ENCODE peak calls at places on chromosomes 5 and 9, in four cellular contexts. I, N, P and M are unnamed samples.

GRCh38 chr5:1501372-1502045 is 22.3 kb downstream of the LPCAT1 start:
- DNase-seq in I (no peak), N (no peak), P (no peak), M (no peak)

GRCh38 chr5:173094012-173094661 is 38.0 kb downstream of the CREBRF start:
- DNase-seq in I (no peak), N (no peak), P (no peak), M (no peak)

GRCh38 chr9:131470581-131470991 is 32.1 kb upstream of the POMT1 start:
- DNase-seq in I (no peak), N (peak), P (no peak), M (no peak)

GRCh38 chr5:91486638-91487037 is 103.5 kb upstream of the ARRDC3 start:
- DNase-seq in I (no peak), N (no peak), P (no peak), M (no peak)

GRCh38 chr5:169836835-169837234 is 143.5 kb downstream of the INSYN2B start:
- DNase-seq in I (no peak), N (no peak), P (no peak), M (no peak)

GRCh38 chr5:73967347-73967746 is 341.4 kb downstream of the ARHGEF28 start:
- DNase-seq in I (no peak), N (no peak), P (no peak), M (no peak)

GRCh38 chr5:105907016-105907415 is 1763.7 kb downstream of the EFNA5 start:
- DNase-seq in I (no peak), N (no peak), P (no peak), M (no peak)

GRCh38 chr9:11319477-11320060 is 706.8 kb upstream of the PTPRD start:
- DNase-seq in I (no peak), N (no peak), P (peak), M (no peak)

GRCh38 chr5:40960027-40960426 is 50.7 kb downstream of the C7 start:
- DNase-seq in I (no peak), N (no peak), P (no peak), M (no peak)

GRCh38 chr5:174998131-174998730 is 273.8 kb downstream of the MSX2 start:
- DNase-seq in I (no peak), N (no peak), P (no peak), M (no peak)

GRCh38 chr9:83041771-83042170 is 21.2 kb downstream of the RASEF start:
- DNase-seq in I (no peak), N (no peak), P (no peak), M (no peak)

GRCh38 chr5:31770157-31770556 is 131.2 kb downstream of the PDZD2 start:
- DNase-seq in I (no peak), N (no peak), P (peak), M (no peak)

GRCh38 chr5:131008329-131008728 is 156.7 kb downstream of the HINT1 start:
- DNase-seq in I (no peak), N (no peak), P (no peak), M (no peak)
- H3K27ac ChIP-seq in I (no peak), N (no peak), P (no peak), M (no peak)

GRCh38 chr9:5592231-5592630 is 36.7 kb upstream of the RIC1 start:
- DNase-seq in I (no peak), N (no peak), P (no peak), M (no peak)

GRCh38 chr9:5586391-5586802 is 42.5 kb upstream of the RIC1 start:
- DNase-seq in I (no peak), N (no peak), P (no peak), M (no peak)

GRCh38 chr9:5592904-5593303 is 36.0 kb upstream of the RIC1 start:
- DNase-seq in I (no peak), N (no peak), P (no peak), M (no peak)

GRCh38 chr9:5582835-5583195 is 46.1 kb upstream of the RIC1 start:
- DNase-seq in I (no peak), N (no peak), P (no peak), M (peak)

DNA sequence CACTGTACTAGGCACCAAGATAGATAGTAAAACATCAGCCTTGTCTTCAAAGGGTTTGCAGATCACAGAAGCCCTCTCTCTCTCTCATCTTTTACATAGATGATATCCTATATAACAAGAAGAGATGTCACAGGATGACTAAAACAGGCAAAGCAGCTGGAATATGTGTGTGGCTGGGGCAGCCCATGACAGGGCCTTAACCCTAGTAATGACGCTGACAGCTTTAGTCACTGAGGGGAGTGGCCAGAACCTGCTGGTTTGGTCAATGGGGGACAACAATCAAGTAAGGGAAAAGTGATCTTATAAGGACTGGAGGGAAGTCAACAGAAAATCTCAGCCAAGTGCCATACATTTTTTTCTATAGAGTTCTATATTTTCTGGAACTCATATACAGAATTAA is 41.9 kb upstream of the RIC1 start:
- DNase-seq in I (no peak), N (no peak), P (no peak), M (no peak)
- H3K27ac ChIP-seq in I (no peak), N (no peak), P (no peak), M (no peak)

DNA sequence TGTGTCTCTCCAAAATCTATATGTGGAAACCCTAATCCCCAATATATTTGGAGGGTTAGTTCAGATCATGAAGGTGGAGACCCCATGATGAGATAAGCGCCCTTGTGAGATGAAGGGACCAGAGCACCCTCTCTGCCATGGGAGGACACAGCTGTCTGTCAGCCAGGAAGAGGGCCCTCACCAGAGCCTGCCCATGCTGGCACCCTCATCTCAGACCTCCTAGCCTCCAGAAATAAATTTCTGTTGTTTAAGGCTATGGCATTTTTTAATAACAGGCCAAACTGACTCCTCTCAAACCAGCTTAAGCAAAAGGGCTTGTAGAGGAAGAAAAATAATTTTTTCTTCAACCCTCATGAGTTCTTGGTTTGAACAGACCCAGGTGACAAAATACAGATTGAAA is 79.2 kb upstream of the MAMDC2 start:
- DNase-seq in I (no peak), N (no peak), P (no peak), M (no peak)
- H3K27ac ChIP-seq in I (no peak), N (no peak), P (no peak), M (no peak)

GRCh38 chr9:96006961-96007360 is 131.5 kb downstream of the ERCC6L2 start:
- DNase-seq in I (no peak), N (no peak), P (no peak), M (no peak)

GRCh38 chr9:96009690-96010477 is 134.4 kb downstream of the ERCC6L2 start:
- DNase-seq in I (no peak), N (no peak), P (no peak), M (no peak)

GRCh38 chr9:96008502-96009222 is 133.2 kb downstream of the ERCC6L2 start:
- DNase-seq in I (no peak), N (no peak), P (no peak), M (no peak)

GRCh38 chr9:96006296-96006890 is 130.9 kb downstream of the ERCC6L2 start:
- DNase-seq in I (no peak), N (no peak), P (no peak), M (no peak)

GRCh38 chr9:96009223-96009602 is 133.7 kb downstream of the ERCC6L2 start:
- DNase-seq in I (no peak), N (no peak), P (no peak), M (no peak)
- H3K27ac ChIP-seq in I (no peak), N (no peak), P (no peak), M (no peak)

GRCh38 chr5:181198106-181198685 is 6.8 kb downstream of the TRIM7 start:
- DNase-seq in I (no peak), N (no peak), P (no peak), M (no peak)

GRCh38 chr5:181200816-181201215 is 4.2 kb downstream of the TRIM7 start:
- DNase-seq in I (no peak), N (no peak), P (peak), M (no peak)

GRCh38 chr5:181197326-181197951 is 7.6 kb downstream of the TRIM7 start:
- DNase-seq in I (no peak), N (no peak), P (no peak), M (no peak)

GRCh38 chr5:181198905-181199519 is 6.0 kb downstream of the TRIM7 start:
- DNase-seq in I (no peak), N (no peak), P (no peak), M (no peak)

GRCh38 chr5:181199881-181200282 is 5.1 kb downstream of the TRIM7 start:
- DNase-seq in I (no peak), N (no peak), P (peak), M (no peak)
- H3K27ac ChIP-seq in I (no peak), N (no peak), P (no peak), M (no peak)

GRCh38 chr9:117929873-117930272 is 225.7 kb downstream of the TLR4 start:
- DNase-seq in I (no peak), N (no peak), P (no peak), M (no peak)

GRCh38 chr9:117927354-117927753 is 223.2 kb downstream of the TLR4 start:
- DNase-seq in I (no peak), N (no peak), P (peak), M (no peak)

GRCh38 chr9:117926031-117926655 is 221.9 kb downstream of the TLR4 start:
- DNase-seq in I (no peak), N (no peak), P (peak), M (no peak)
- H3K27ac ChIP-seq in I (no peak), N (no peak), P (no peak), M (no peak)

GRCh38 chr5:75331-76320 is 16.3 kb upstream of the PLEKHG4B start:
- DNase-seq in I (no peak), N (no peak), P (no peak), M (peak)
- H3K27ac ChIP-seq in I (no peak), N (no peak), P (no peak), M (no peak)

GRCh38 chr9:87798276-87798833 is 72.4 kb downstream of the CTSL start:
- DNase-seq in I (no peak), N (no peak), P (no peak), M (no peak)

GRCh38 chr9:87795178-87795577 is 69.3 kb downstream of the CTSL start:
- DNase-seq in I (no peak), N (no peak), P (no peak), M (no peak)

GRCh38 chr9:87799503-87799902 is 73.6 kb downstream of the CTSL start:
- DNase-seq in I (no peak), N (no peak), P (no peak), M (no peak)

GRCh38 chr9:87793292-87793691 is 67.4 kb downstream of the CTSL start:
- DNase-seq in I (no peak), N (no peak), P (no peak), M (no peak)

DNA sequence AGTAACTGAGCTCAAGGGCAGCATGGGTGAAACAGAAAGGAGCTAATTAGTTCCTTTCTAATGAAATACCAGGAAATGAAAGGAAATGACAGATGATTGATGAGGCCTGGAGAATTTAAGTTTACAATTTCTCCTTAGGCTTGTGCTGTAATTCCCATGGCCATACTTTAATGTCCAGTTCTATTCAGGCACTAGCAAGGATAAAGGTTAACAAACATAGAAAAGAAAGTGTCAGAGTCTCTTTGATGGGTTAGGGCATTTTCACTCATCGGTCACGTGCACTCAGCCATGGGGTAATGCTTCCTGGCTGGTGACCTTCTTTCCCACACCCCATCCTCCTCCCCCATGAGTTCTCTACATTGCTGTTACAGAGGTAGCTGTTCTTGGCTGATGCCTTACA is 70.3 kb downstream of the CTSL start:
- DNase-seq in I (no peak), N (no peak), P (no peak), M (no peak)
- H3K27ac ChIP-seq in I (no peak), N (no peak), P (no peak), M (no peak)

DNA sequence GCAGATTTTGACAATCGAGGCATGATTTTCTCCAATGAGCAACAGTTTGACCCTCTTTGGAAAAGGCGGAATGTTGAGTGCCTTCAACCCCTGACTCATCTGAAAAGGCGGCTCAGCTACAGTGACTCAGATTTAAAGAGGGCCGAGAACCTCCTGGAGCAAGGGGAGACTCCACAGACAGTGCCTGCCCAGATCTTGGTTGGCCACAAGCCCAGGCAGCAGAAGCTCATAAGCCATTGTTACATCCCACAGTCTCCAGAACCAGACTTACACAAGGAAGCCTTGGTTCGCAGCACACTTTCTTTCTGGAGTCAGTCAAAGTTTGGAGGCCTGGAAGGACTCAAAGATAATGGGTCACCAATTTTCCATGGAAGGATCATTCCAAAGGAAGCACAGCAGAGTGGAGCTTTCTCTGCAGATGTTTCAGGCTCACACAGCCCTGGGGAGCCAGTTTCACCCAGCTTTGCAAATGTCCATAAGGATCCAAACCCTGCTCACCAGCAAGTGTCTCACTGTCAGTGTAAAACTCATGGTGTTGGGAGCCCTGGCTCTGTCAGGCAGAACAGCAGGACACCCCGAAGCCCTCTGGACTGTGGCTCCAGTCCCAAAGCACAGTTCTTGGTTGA is 13.6 kb downstream of the PTPDC1 start:
- DNase-seq in I (no peak), N (peak), P (no peak), M (no peak)
- H3K27ac ChIP-seq in I (no peak), N (peak), P (no peak), M (no peak)

GRCh38 chr5:57410374-57411320 is 72.0 kb downstream of the ACTBL2 start:
- DNase-seq in I (no peak), N (no peak), P (no peak), M (no peak)

GRCh38 chr5:57412010-57412409 is 70.6 kb downstream of the ACTBL2 start:
- DNase-seq in I (no peak), N (no peak), P (no peak), M (no peak)

GRCh38 chr5:57414857-57415256 is 67.8 kb downstream of the ACTBL2 start:
- DNase-seq in I (no peak), N (no peak), P (no peak), M (no peak)

GRCh38 chr5:57412680-57413079 is 69.9 kb downstream of the ACTBL2 start:
- DNase-seq in I (no peak), N (no peak), P (no peak), M (no peak)

DNA sequence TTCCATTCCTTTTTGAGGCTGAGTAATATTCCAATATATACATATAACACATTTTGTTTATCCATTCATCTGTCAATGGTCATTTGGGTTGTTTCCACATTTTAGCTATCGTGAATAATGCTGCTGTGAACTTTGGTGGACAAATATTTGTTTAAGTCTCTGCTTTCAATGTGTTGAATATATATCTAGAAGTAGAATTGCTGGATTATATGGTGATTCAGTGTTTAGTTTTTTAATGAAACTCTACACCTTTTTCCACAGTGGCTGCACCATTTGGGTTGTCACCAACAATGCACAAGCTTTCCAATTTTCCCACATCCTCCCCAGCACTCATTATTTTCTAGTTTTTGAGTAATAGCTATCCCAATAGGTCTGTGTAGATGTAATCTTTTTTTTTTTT is 69.5 kb downstream of the ACTBL2 start:
- DNase-seq in I (no peak), N (no peak), P (no peak), M (no peak)
- H3K27ac ChIP-seq in I (no peak), N (no peak), P (no peak), M (no peak)